ENCODE peak calls at places on chromosomes 2 and 18, in five cellular contexts. One of them, this sample, is unnamed. For H3K27me3, the result is how much of the 10 kb centered on the place peaks cover.

GRCh38 chr2:227325824-227326195 is 759 bp downstream of the MFF start:
- DNase-seq in tibial artery: peak
- DNase-seq in brain microvascular endothelial cell: peak
- DNase-seq in HCT116: no peak
- DNase-seq in CD8-positive, alpha-beta memory T cell: no peak
- DNase-seq in this sample: peak

GRCh38 chr2:20424300-20425290 is 22.3 kb upstream of the RHOB start:
- DNase-seq in brain microvascular endothelial cell: peak
- DNase-seq in tibial artery: peak
- DNase-seq in HCT116: no peak
- DNase-seq in CD8-positive, alpha-beta memory T cell: no peak
- DNase-seq in this sample: peak

GRCh38 chr2:101418704-101419663 is 31.7 kb upstream of the CREG2 start:
- DNase-seq in brain microvascular endothelial cell: peak
- DNase-seq in CD8-positive, alpha-beta memory T cell: peak
- DNase-seq in tibial artery: peak
- DNase-seq in HCT116: peak
- DNase-seq in this sample: no peak

GRCh38 chr2:231687133-231687852 is 21.0 kb upstream of the PTMA start:
- DNase-seq in tibial artery: no peak
- DNase-seq in CD8-positive, alpha-beta memory T cell: peak
- DNase-seq in HCT116: no peak
- DNase-seq in brain microvascular endothelial cell: no peak
- DNase-seq in this sample: peak

GRCh38 chr2:126788113-126788512 is 110.6 kb upstream of the TEX51 start:
- DNase-seq in brain microvascular endothelial cell: no peak
- DNase-seq in HCT116: no peak
- DNase-seq in CD8-positive, alpha-beta memory T cell: no peak
- DNase-seq in tibial artery: no peak
- DNase-seq in this sample: no peak

GRCh38 chr2:204260162-204260877 is 285.0 kb upstream of the PARD3B start:
- DNase-seq in CD8-positive, alpha-beta memory T cell: no peak
- DNase-seq in HCT116: peak
- DNase-seq in tibial artery: peak
- DNase-seq in brain microvascular endothelial cell: peak
- DNase-seq in this sample: peak

GRCh38 chr2:121335294-121336290 is 50.6 kb upstream of the TFCP2L1 start:
- DNase-seq in tibial artery: no peak
- DNase-seq in CD8-positive, alpha-beta memory T cell: no peak
- DNase-seq in HCT116: no peak
- DNase-seq in brain microvascular endothelial cell: no peak
- DNase-seq in this sample: no peak

GRCh38 chr2:118387509-118387908 is 299.2 kb downstream of the INSIG2 start:
- DNase-seq in brain microvascular endothelial cell: peak
- DNase-seq in CD8-positive, alpha-beta memory T cell: no peak
- DNase-seq in HCT116: no peak
- DNase-seq in tibial artery: no peak
- DNase-seq in this sample: no peak

GRCh38 chr2:89833780-89834117 is 1142.3 kb downstream of the RPIA start:
- DNase-seq in tibial artery: no peak
- DNase-seq in CD8-positive, alpha-beta memory T cell: no peak
- DNase-seq in HCT116: no peak
- DNase-seq in brain microvascular endothelial cell: no peak
- DNase-seq in this sample: no peak

GRCh38 chr2:8416172-8416571 is 265.7 kb upstream of the ID2 start:
- DNase-seq in brain microvascular endothelial cell: no peak
- DNase-seq in tibial artery: no peak
- DNase-seq in CD8-positive, alpha-beta memory T cell: no peak
- DNase-seq in HCT116: no peak
- DNase-seq in this sample: no peak

GRCh38 chr2:197360744-197361156 is 50.2 kb upstream of the ANKRD44 start:
- DNase-seq in brain microvascular endothelial cell: no peak
- DNase-seq in tibial artery: no peak
- DNase-seq in CD8-positive, alpha-beta memory T cell: no peak
- DNase-seq in HCT116: no peak
- DNase-seq in this sample: no peak

GRCh38 chr18:54392621-54393023 is 34.9 kb downstream of the C18orf54 start:
- DNase-seq in CD8-positive, alpha-beta memory T cell: no peak
- DNase-seq in tibial artery: no peak
- DNase-seq in HCT116: peak
- DNase-seq in brain microvascular endothelial cell: peak
- DNase-seq in this sample: peak

GRCh38 chr2:17590342-17590911 is 49.9 kb downstream of the VSNL1 start:
- DNase-seq in HCT116: no peak
- DNase-seq in CD8-positive, alpha-beta memory T cell: no peak
- DNase-seq in brain microvascular endothelial cell: no peak
- DNase-seq in tibial artery: no peak
- DNase-seq in this sample: no peak

GRCh38 chr2:224584768-224585204 is 377 bp downstream of the CUL3 start:
- DNase-seq in CD8-positive, alpha-beta memory T cell: peak
- DNase-seq in brain microvascular endothelial cell: peak
- DNase-seq in tibial artery: peak
- DNase-seq in HCT116: no peak
- DNase-seq in this sample: peak

GRCh38 chr2:205115516-205115915 is 566.8 kb upstream of the NRP2 start:
- DNase-seq in tibial artery: no peak
- DNase-seq in brain microvascular endothelial cell: no peak
- DNase-seq in CD8-positive, alpha-beta memory T cell: no peak
- DNase-seq in HCT116: no peak
- DNase-seq in this sample: no peak

GRCh38 chr18:73365018-73365417 is 497.2 kb upstream of the NETO1 start:
- DNase-seq in HCT116: no peak
- DNase-seq in brain microvascular endothelial cell: peak
- DNase-seq in CD8-positive, alpha-beta memory T cell: no peak
- DNase-seq in tibial artery: no peak
- DNase-seq in this sample: no peak

GRCh38 chr2:80048296-80048695 is 256.3 kb downstream of the LRRTM1 start:
- DNase-seq in CD8-positive, alpha-beta memory T cell: no peak
- DNase-seq in HCT116: no peak
- DNase-seq in tibial artery: no peak
- DNase-seq in brain microvascular endothelial cell: no peak
- DNase-seq in this sample: no peak

DNA sequence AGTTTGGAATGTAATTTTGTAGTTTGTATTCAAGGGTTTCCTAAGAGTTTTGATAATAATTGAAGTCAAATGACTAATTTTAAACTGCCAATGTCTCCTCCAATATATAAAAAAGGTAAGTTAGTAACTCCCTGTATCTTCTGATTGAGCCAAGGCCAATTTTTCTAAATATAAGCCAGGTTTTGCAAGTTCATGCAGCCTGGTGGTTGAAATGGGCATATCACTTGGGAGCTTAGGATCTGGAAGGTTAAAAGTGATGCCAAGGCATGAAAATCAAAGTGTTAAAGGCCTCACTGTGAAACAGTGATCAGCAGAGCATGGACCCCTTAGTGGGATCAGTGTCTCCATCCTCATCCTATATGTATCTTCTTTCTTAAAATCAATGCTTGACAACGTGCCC is 60.5 kb downstream of the MERTK start:
- DNase-seq in CD8-positive, alpha-beta memory T cell: no peak
- DNase-seq in HCT116: no peak
- DNase-seq in brain microvascular endothelial cell: no peak
- DNase-seq in tibial artery: no peak
- DNase-seq in this sample: no peak
- H3K27me3 ChIP-seq in CD8-positive, alpha-beta memory T cell: under half
- H3K27me3 ChIP-seq in HCT116: under half
- H3K27me3 ChIP-seq in brain microvascular endothelial cell: under half
- H3K27me3 ChIP-seq in tibial artery: under half
- H3K27me3 ChIP-seq in this sample: under half

DNA sequence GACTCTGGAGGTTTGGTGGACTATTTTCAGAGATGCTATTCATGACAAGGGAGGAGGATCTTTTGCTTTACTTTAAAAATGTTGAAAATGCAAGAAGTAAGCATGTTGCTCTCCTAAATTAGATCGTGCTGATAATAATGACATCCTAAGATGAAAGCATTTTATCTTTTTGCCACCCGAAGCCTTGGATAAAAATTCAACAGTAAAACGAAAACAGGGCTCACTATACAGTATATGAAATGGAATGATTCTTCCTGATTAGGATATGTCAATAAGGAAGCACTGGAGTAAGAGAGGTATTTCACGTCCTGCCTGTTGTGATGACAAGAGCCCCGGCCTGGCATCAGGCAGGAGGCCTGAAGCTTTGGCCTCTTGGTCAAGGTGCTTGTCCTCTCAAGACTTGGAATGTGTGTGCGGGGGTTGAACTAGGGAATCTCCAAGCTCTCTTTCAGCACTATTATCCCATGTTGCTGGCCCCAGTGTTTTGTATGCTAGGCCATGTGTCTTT is 306.0 kb downstream of the MTX2 start:
- DNase-seq in tibial artery: no peak
- DNase-seq in HCT116: no peak
- DNase-seq in brain microvascular endothelial cell: no peak
- DNase-seq in CD8-positive, alpha-beta memory T cell: no peak
- DNase-seq in this sample: no peak
- H3K27me3 ChIP-seq in tibial artery: under half
- H3K27me3 ChIP-seq in HCT116: under half
- H3K27me3 ChIP-seq in brain microvascular endothelial cell: under half
- H3K27me3 ChIP-seq in CD8-positive, alpha-beta memory T cell: under half
- H3K27me3 ChIP-seq in this sample: under half

GRCh38 chr18:10456718-10457499 is 2.5 kb downstream of the APCDD1 start:
- DNase-seq in HCT116: no peak
- DNase-seq in CD8-positive, alpha-beta memory T cell: no peak
- DNase-seq in brain microvascular endothelial cell: no peak
- DNase-seq in tibial artery: no peak
- DNase-seq in this sample: no peak
- H3K27me3 ChIP-seq in HCT116: under half
- H3K27me3 ChIP-seq in CD8-positive, alpha-beta memory T cell: under half
- H3K27me3 ChIP-seq in brain microvascular endothelial cell: half or more
- H3K27me3 ChIP-seq in tibial artery: under half
- H3K27me3 ChIP-seq in this sample: under half

GRCh38 chr18:1436199-1436598 is 531.5 kb downstream of the ADCYAP1 start:
- DNase-seq in CD8-positive, alpha-beta memory T cell: no peak
- DNase-seq in tibial artery: no peak
- DNase-seq in brain microvascular endothelial cell: no peak
- DNase-seq in HCT116: no peak
- DNase-seq in this sample: no peak
- H3K27me3 ChIP-seq in CD8-positive, alpha-beta memory T cell: under half
- H3K27me3 ChIP-seq in tibial artery: under half
- H3K27me3 ChIP-seq in brain microvascular endothelial cell: under half
- H3K27me3 ChIP-seq in HCT116: under half
- H3K27me3 ChIP-seq in this sample: under half

DNA sequence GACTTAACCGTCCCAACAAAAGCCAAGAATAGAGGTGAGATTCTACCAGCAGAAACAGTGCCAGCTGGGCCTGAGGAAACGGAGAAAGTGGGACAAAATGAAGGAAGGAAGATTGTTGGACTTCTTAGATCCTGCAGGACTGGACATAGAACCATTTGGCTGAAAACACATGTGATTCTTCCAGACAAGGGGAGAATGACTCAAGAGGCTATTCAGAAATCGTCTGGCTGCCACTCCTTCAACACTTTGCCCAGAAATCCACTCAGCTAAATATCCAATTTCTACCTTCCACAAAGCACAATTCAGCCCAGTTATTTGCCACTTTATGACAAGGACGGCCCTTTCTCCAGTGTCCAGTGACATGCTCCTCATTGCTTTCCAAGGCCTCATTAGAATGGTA is 61.6 kb downstream of the SNORC start:
- DNase-seq in CD8-positive, alpha-beta memory T cell: no peak
- DNase-seq in HCT116: no peak
- DNase-seq in tibial artery: no peak
- DNase-seq in brain microvascular endothelial cell: no peak
- DNase-seq in this sample: no peak
- H3K27me3 ChIP-seq in CD8-positive, alpha-beta memory T cell: under half
- H3K27me3 ChIP-seq in HCT116: under half
- H3K27me3 ChIP-seq in tibial artery: under half
- H3K27me3 ChIP-seq in brain microvascular endothelial cell: under half
- H3K27me3 ChIP-seq in this sample: under half

GRCh38 chr2:100246163-100247145 is 75.8 kb downstream of the LONRF2 start:
- DNase-seq in HCT116: peak
- DNase-seq in brain microvascular endothelial cell: no peak
- DNase-seq in CD8-positive, alpha-beta memory T cell: no peak
- DNase-seq in tibial artery: no peak
- DNase-seq in this sample: no peak
- H3K27me3 ChIP-seq in HCT116: under half
- H3K27me3 ChIP-seq in brain microvascular endothelial cell: under half
- H3K27me3 ChIP-seq in CD8-positive, alpha-beta memory T cell: under half
- H3K27me3 ChIP-seq in tibial artery: under half
- H3K27me3 ChIP-seq in this sample: under half

GRCh38 chr2:11677146-11678055 is 7.4 kb upstream of the NTSR2 start:
- DNase-seq in CD8-positive, alpha-beta memory T cell: no peak
- DNase-seq in HCT116: no peak
- DNase-seq in brain microvascular endothelial cell: no peak
- DNase-seq in tibial artery: no peak
- DNase-seq in this sample: no peak
- H3K27me3 ChIP-seq in CD8-positive, alpha-beta memory T cell: under half
- H3K27me3 ChIP-seq in HCT116: under half
- H3K27me3 ChIP-seq in brain microvascular endothelial cell: under half
- H3K27me3 ChIP-seq in tibial artery: half or more
- H3K27me3 ChIP-seq in this sample: under half

DNA sequence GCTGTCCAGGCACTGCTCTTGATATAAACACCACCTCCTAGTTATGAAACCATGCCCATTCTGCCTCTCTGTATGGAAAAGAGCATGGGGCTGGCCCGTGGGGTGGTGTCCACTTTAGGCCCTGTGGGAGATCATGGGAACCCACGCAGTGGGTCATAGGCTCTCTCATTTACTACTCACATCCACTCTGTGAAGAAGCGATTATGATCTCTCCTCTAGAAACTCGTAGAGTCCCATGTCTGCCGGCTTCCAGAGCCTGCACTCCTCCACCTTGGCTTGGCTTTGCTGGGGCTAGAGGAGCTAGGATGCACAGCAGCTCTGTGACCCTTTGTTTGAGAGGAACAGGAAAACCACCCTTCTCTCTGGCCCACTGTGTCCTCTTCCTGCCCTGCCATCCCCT is 15.9 kb downstream of the EMX1 start:
- DNase-seq in brain microvascular endothelial cell: no peak
- DNase-seq in CD8-positive, alpha-beta memory T cell: peak
- DNase-seq in tibial artery: no peak
- DNase-seq in HCT116: no peak
- DNase-seq in this sample: no peak
- H3K27me3 ChIP-seq in brain microvascular endothelial cell: half or more
- H3K27me3 ChIP-seq in CD8-positive, alpha-beta memory T cell: under half
- H3K27me3 ChIP-seq in tibial artery: under half
- H3K27me3 ChIP-seq in HCT116: under half
- H3K27me3 ChIP-seq in this sample: under half

This sample was measured in HL-60.